ENCODE peak calls at places on chromosomes 13 and 19, in four cellular contexts. A, W, G and Y are unnamed samples.

GRCh38 chr19:18137242-18137641 is 15.7 kb upstream of the PIK3R2 start:
- DNase-seq in A (no peak), W (no peak), G (no peak), Y (no peak)

GRCh38 chr13:50299546-50300249 is 284.5 kb downstream of the KCNRG start:
- DNase-seq in A (no peak), W (no peak), G (no peak), Y (no peak)

GRCh38 chr19:3375221-3376088 is 9.1 kb downstream of the NFIC start:
- DNase-seq in A (peak; percentile 70), W (no peak), G (no peak), Y (no peak)

GRCh38 chr19:29371766-29372415 is 153.9 kb upstream of the VSTM2B start:
- DNase-seq in A (no peak), W (peak; percentile 22), G (peak; percentile 28), Y (no peak)

GRCh38 chr19:50801107-50801506 is 10.9 kb downstream of the ACP4 start:
- DNase-seq in A (no peak), W (no peak), G (no peak), Y (no peak)

GRCh38 chr13:68984688-68985319 is 1122.8 kb upstream of the ATXN8OS start:
- DNase-seq in A (no peak), W (no peak), G (no peak), Y (no peak)

GRCh38 chr13:76685938-76686337 is 200.3 kb downstream of the KCTD12 start:
- DNase-seq in A (no peak), W (no peak), G (no peak), Y (no peak)

GRCh38 chr13:36345438-36346221 is 564 bp downstream of the SPART start:
- DNase-seq in A (peak; percentile 92), W (peak; percentile 63), G (peak; percentile 73), Y (peak; percentile 91)

GRCh38 chr19:32165176-32165575 is 180.2 kb upstream of the ZNF507 start:
- DNase-seq in A (no peak), W (no peak), G (peak; percentile 35), Y (no peak)

GRCh38 chr19:7188682-7189629 is 105.3 kb downstream of the INSR start:
- DNase-seq in A (no peak), W (no peak), G (no peak), Y (no peak)

GRCh38 chr13:48504606-48505369 is 28.1 kb downstream of the RCBTB2 start:
- DNase-seq in A (no peak), W (peak; percentile 39), G (no peak), Y (peak; percentile 92)

DNA sequence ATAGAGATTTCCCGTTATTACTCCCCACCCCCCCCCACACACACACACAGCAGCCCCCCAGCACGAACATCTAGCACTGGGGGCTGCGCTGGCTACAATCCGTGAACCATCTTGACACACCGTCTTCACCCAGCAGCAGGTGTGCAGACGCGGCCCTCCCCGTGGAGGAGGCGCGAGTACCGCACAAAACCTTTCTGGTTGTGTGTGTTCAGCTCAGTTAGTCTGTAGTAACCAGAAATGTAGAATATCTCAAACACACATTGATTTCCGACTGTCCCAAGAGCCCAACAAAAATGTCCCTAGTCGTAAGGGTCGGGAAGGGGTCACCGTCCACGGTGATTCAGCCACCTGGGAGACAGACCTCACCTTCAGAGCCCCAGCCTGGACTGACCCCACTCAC is 122.7 kb downstream of the RAB20 start:
- DNase-seq in A (no peak), W (no peak), G (no peak), Y (no peak)
- H3K56ac ChIP-seq in A (no peak overlapping the region), W (no peak overlapping the region), G (no peak overlapping the region), Y (no peak overlapping the region)

GRCh38 chr13:31769581-31769980 is 30.3 kb downstream of the RXFP2 start:
- DNase-seq in A (peak; percentile 58), W (no peak), G (no peak), Y (no peak)
- H3K56ac ChIP-seq in A (no peak overlapping the region), W (no peak overlapping the region), G (no peak overlapping the region), Y (no peak overlapping the region)

GRCh38 chr19:8403820-8404109 is 9.3 kb upstream of the MARCHF2 start:
- DNase-seq in A (no peak), W (no peak), G (no peak), Y (no peak)

GRCh38 chr19:8403098-8403819 is 9.8 kb upstream of the MARCHF2 start:
- DNase-seq in A (no peak), W (no peak), G (no peak), Y (no peak)

GRCh38 chr19:8404391-8405151 is 8.5 kb upstream of the MARCHF2 start:
- DNase-seq in A (no peak), W (no peak), G (no peak), Y (no peak)

GRCh38 chr19:8399681-8400188 is 9.6 kb downstream of the RAB11B start:
- DNase-seq in A (no peak), W (no peak), G (no peak), Y (no peak)

DNA sequence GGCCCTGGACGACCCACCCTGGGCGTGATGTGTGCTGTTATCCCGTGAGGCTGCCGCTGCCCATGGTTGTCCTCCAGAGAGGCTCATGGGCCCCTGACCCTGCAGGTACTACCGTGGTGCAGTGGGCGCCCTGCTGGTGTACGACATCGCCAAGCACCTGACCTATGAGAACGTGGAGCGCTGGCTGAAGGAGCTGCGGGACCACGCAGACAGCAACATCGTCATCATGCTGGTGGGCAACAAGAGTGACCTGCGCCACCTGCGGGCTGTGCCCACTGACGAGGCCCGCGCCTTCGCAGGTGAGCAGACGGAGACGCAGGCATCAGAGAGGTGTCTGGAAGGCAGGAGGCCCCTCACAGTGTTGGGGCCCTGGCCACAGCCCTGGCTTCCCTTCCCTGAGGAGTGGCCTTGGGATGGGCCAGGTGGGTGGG is 11.1 kb upstream of the MARCHF2 start:
- DNase-seq in A (no peak), W (no peak), G (no peak), Y (no peak)
- H3K56ac ChIP-seq in A (no peak overlapping the region), W (no peak overlapping the region), G (no peak overlapping the region), Y (no peak overlapping the region)

DNA sequence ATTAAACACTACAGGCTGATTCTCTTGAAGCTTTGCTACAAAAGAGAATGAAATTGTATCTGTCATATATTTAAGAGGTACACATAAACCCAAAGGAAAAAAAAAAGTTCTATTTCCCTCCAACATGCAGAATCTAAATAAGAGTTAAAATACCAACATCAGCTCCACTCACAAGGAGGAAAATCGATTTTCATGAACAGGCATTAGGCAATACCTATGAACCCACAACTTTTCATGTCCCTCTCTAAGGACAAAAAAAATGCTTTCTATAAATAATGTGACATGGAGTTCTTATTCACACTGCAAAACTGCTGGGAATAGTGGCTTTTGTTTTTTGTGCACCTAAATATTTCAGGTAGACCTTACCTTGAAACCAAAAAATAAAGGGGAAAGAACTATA is 192.5 kb downstream of the KLF12 start:
- DNase-seq in A (no peak), W (no peak), G (no peak), Y (no peak)
- H3K56ac ChIP-seq in A (no peak overlapping the region), W (no peak overlapping the region), G (no peak overlapping the region), Y (no peak overlapping the region)

GRCh38 chr19:11203194-11204075 is 6.1 kb upstream of the KANK2 start:
- DNase-seq in A (peak; percentile 71), W (peak; percentile 79), G (peak; percentile 88), Y (peak; percentile 68)
- H3K56ac ChIP-seq in A (peak overlapping the region; percentile 53), W (no peak overlapping the region), G (no peak overlapping the region), Y (peak overlapping the region; percentile 64)

GRCh38 chr19:38700933-38701454 is 43.3 kb downstream of the CAPN12 start:
- DNase-seq in A (no peak), W (no peak), G (no peak), Y (no peak)

GRCh38 chr19:38701455-38702063 is 42.7 kb downstream of the CAPN12 start:
- DNase-seq in A (peak; percentile 21), W (no peak), G (no peak), Y (no peak)

GRCh38 chr19:38703509-38703908 is 40.8 kb downstream of the CAPN12 start:
- DNase-seq in A (no peak), W (no peak), G (no peak), Y (no peak)

GRCh38 chr19:38700350-38700932 is 43.8 kb downstream of the CAPN12 start:
- DNase-seq in A (no peak), W (no peak), G (no peak), Y (no peak)

DNA sequence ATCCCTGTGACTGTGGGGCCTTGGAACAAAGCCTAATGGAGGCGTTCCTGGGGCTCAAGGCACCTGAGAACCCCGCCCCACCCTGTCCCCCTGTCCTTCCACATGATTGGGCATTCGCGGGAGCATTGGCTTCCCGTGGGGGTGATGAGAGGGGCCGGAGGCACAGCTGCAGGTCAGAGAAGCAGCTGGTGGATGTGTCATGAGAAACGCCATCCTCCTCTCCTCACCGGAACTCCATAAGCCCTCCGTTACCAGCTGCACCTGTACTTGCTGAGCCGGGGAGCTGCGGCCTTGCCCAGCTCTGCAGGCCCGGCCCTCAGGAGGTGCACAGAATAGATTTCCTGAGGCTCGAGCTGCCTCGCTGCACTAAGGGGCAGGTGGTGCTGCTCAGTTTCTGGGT is 42.0 kb downstream of the CAPN12 start:
- DNase-seq in A (no peak), W (no peak), G (no peak), Y (no peak)
- H3K56ac ChIP-seq in A (no peak overlapping the region), W (no peak overlapping the region), G (no peak overlapping the region), Y (no peak overlapping the region)

GRCh38 chr13:28849441-28849840 is 29.3 kb downstream of the MTUS2 start:
- DNase-seq in A (no peak), W (no peak), G (no peak), Y (no peak)

DNA sequence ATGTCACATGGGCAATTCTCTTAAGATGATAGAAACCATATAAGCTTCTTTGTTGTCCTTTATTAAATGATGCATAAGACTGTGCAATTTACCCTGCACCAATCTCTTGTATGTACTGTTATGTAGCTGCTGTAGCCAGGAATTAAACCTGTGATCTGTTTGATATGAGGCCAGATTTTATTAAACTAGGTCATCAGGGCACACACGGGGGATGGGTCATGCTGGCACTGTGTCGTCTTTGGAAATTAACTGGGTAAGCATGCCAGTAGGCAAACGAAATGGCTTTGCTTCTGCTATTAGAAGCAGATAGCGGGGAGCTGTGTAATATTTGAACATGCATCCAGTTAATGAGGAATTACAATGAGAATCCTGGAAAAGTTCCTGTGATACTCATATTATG is 23.5 kb downstream of the MTUS2 start:
- DNase-seq in A (no peak), W (no peak), G (no peak), Y (no peak)
- H3K56ac ChIP-seq in A (no peak overlapping the region), W (no peak overlapping the region), G (no peak overlapping the region), Y (no peak overlapping the region)

GRCh38 chr19:9487016-9487415 is 11.4 kb downstream of the ZNF560 start:
- DNase-seq in A (no peak), W (no peak), G (no peak), Y (no peak)

DNA sequence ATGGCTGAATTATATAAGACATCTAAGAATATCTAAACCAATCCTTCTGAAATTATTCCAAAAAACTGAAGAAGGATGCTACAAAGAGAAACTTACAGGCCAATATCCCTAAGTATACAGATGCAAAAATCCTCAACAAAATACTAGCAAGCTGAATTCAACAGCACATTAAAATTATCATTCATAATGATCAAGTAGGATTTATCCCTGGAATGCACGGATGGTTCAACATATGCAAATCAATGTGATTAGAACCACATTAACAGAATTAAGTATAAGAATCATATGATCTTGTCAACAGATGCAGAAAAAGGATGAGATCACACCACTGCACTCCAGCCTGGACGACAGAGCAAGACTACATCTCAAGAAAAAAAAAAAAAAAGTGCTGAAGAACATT is 13.3 kb downstream of the ZNF560 start:
- DNase-seq in A (no peak), W (no peak), G (no peak), Y (no peak)
- H3K56ac ChIP-seq in A (no peak overlapping the region), W (no peak overlapping the region), G (no peak overlapping the region), Y (no peak overlapping the region)

GRCh38 chr19:21765151-21765550 is 2.2 kb downstream of the ZNF100 start:
- DNase-seq in A (no peak), W (no peak), G (no peak), Y (peak; percentile 7)

GRCh38 chr19:21767065-21767800 is at the start of gene ZNF100:
- DNase-seq in A (peak; percentile 90), W (peak; percentile 94), G (peak; percentile 87), Y (peak; percentile 98)
- H3K56ac ChIP-seq in A (peak within 1 kb of the TSS; percentile 57), W (no peak within 1 kb of the TSS), G (peak within 1 kb of the TSS; percentile 78), Y (peak within 1 kb of the TSS; percentile 99)